ENCODE peak calls at places on chromosome 21, in nine cellular contexts. J is psoas muscle; N is iPS-NIHi11; G is NB4; K is GM04503; W is mucosa of gallbladder; Y is choroid plexus epithelial cell; F is activated naive CD8-positive, alpha-beta T cell treated with anti-CD3 and anti-CD28 coated beads, Interleukin-2, amount 50 U/mL, for 16 hours; E is fibroblast of the conjunctiva. M is an unnamed sample.

GRCh38 chr21:36044056-36044455 is 16.3 kb downstream of the SETD4 start:
- DNase-seq in J (no peak), N (no peak), G (no peak), K (no peak), W (no peak), Y (no peak), F (no peak), E (no peak), M (no peak)

GRCh38 chr21:42432695-42433094 is 29.0 kb downstream of the UBASH3A start:
- DNase-seq in J (no peak), N (no peak), G (no peak), K (no peak), W (no peak), Y (no peak), F (no peak), E (no peak), M (no peak)

GRCh38 chr21:36709030-36709867 is 10.3 kb downstream of the SIM2 start:
- DNase-seq in J (no peak), N (no peak), G (no peak), K (no peak), W (no peak), Y (no peak), F (no peak), E (no peak), M (no peak)

GRCh38 chr21:42973309-42973990 is 912 bp upstream of the PKNOX1 start:
- DNase-seq in J (no peak), N (no peak), G (no peak), K (no peak), W (peak), Y (no peak), F (no peak), E (no peak), M (no peak)

GRCh38 chr21:32520885-32521735 is 64.2 kb downstream of the TCP10L start:
- DNase-seq in J (peak), N (no peak), G (peak), K (peak), W (peak), Y (peak), F (no peak), E (peak), M (peak)

GRCh38 chr21:20617130-20617529 is 381.1 kb upstream of the NCAM2 start:
- DNase-seq in J (no peak), N (peak), G (no peak), K (no peak), W (no peak), Y (no peak), F (no peak), E (no peak), M (no peak)

GRCh38 chr21:41752231-41752681 is 14.6 kb downstream of the RIPK4 start:
- DNase-seq in J (no peak), N (no peak), G (peak), K (peak), W (no peak), Y (peak), F (no peak), E (no peak), M (no peak)

GRCh38 chr21:41466024-41466820 is 40.2 kb downstream of the MX1 start:
- DNase-seq in J (no peak), N (no peak), G (no peak), K (no peak), W (no peak), Y (no peak), F (no peak), E (no peak), M (no peak)

GRCh38 chr21:32093758-32094463 is 184.9 kb downstream of the MIS18A start:
- DNase-seq in J (no peak), N (no peak), G (no peak), K (no peak), W (no peak), Y (no peak), F (no peak), E (no peak), M (no peak)

GRCh38 chr21:38769253-38769780 is 36.4 kb upstream of the ETS2 start:
- DNase-seq in J (no peak), N (no peak), G (no peak), K (no peak), W (no peak), Y (peak), F (no peak), E (no peak), M (no peak)

GRCh38 chr21:42312626-42313104 is 2.5 kb downstream of the TFF3 start:
- DNase-seq in J (no peak), N (no peak), G (no peak), K (no peak), W (no peak), Y (no peak), F (no peak), E (no peak), M (no peak)

GRCh38 chr21:14981246-14981645 is 83.6 kb downstream of the NRIP1 start:
- DNase-seq in J (no peak), N (no peak), G (no peak), K (no peak), W (no peak), Y (no peak), F (no peak), E (no peak), M (no peak)

GRCh38 chr21:15210235-15210678 is 145.5 kb upstream of the NRIP1 start:
- DNase-seq in J (peak), N (no peak), G (no peak), K (no peak), W (peak), Y (peak), F (no peak), E (peak), M (no peak)

GRCh38 chr21:41993744-41994143 is 16.4 kb downstream of the ZBTB21 start:
- DNase-seq in J (no peak), N (no peak), G (no peak), K (peak), W (no peak), Y (peak), F (no peak), E (peak), M (no peak)

GRCh38 chr21:34365794-34366193 is 2.0 kb downstream of the KCNE2 start:
- DNase-seq in J (no peak), N (no peak), G (no peak), K (no peak), W (no peak), Y (no peak), F (no peak), E (no peak), M (no peak)

GRCh38 chr21:45010096-45010495 is 64.3 kb upstream of the ADARB1 start:
- DNase-seq in J (no peak), N (no peak), G (no peak), K (no peak), W (no peak), Y (peak), F (no peak), E (no peak), M (no peak)

GRCh38 chr21:39046236-39046911 is 136.9 kb downstream of the PSMG1 start:
- DNase-seq in J (no peak), N (no peak), G (no peak), K (no peak), W (no peak), Y (no peak), F (no peak), E (no peak), M (no peak)

GRCh38 chr21:33821580-33822322 is 93.9 kb downstream of the ATP5PO start:
- DNase-seq in J (no peak), N (no peak), G (no peak), K (no peak), W (no peak), Y (peak), F (no peak), E (no peak), M (no peak)

GRCh38 chr21:17612023-17612564 is 607 bp downstream of the BTG3 start:
- DNase-seq in J (peak), N (peak), G (peak), K (no peak), W (peak), Y (peak), F (no peak), E (no peak), M (no peak)

GRCh38 chr21:33071878-33072306 is 2.0 kb downstream of the OLIG1 start:
- DNase-seq in J (no peak), N (peak), G (peak), K (no peak), W (no peak), Y (peak), F (no peak), E (no peak), M (no peak)

GRCh38 chr21:29642551-29643245 is 297.1 kb downstream of the GRIK1 start:
- DNase-seq in J (peak), N (no peak), G (no peak), K (no peak), W (no peak), Y (no peak), F (no peak), E (no peak), M (no peak)